ENCODE peak calls at places on chromosomes 16 and 17, in four cellular contexts. O is OCI-LY7, C is PC-3, K is SK-N-SH. A is an unnamed sample.

GRCh38 chr16:11121909-11122692 is 133.9 kb downstream of the SOCS1 start:
- DNase-seq in C (no peak), O (no peak), K (peak), A (no peak)

GRCh38 chr17:76261421-76262215 is 3.5 kb upstream of the UBALD2 start:
- DNase-seq in K (no peak), C (peak), O (peak), A (no peak)

GRCh38 chr16:796296-797119 is 4.0 kb downstream of the GNG13 start:
- DNase-seq in O (no peak), K (no peak), C (no peak), A (no peak)

GRCh38 chr17:3553419-3554401 is 3.9 kb downstream of the TRPV3 start:
- DNase-seq in C (no peak), O (no peak), K (no peak), A (no peak)

GRCh38 chr16:81181013-81181720 is 57.3 kb upstream of the BCO1 start:
- DNase-seq in C (peak), O (no peak), K (no peak), A (peak)

GRCh38 chr17:64499805-64500486 is 3.1 kb upstream of the POLG2 start:
- DNase-seq in C (peak), K (no peak), O (peak), A (no peak)

GRCh38 chr16:60720060-60720459 is 1316.2 kb downstream of the CDH8 start:
- DNase-seq in O (no peak), C (no peak), K (no peak), A (no peak)

GRCh38 chr16:56357765-56358322 is 67.5 kb downstream of the AMFR start:
- DNase-seq in K (peak), O (no peak), C (no peak), A (peak)

GRCh38 chr16:81913222-81913621 is 98.0 kb downstream of the SDR42E1 start:
- DNase-seq in K (no peak), C (no peak), O (no peak), A (no peak)

GRCh38 chr16:87661561-87661960 is 59.3 kb downstream of the JPH3 start:
- DNase-seq in C (peak), O (peak), K (no peak), A (peak)

GRCh38 chr17:81339502-81340296 is 44.6 kb upstream of the SLC38A10 start:
- DNase-seq in C (peak), O (no peak), K (no peak), A (peak)

GRCh38 chr16:76237471-76237870 is 39.7 kb upstream of the CNTNAP4 start:
- DNase-seq in C (no peak), O (no peak), K (no peak), A (no peak)

GRCh38 chr16:57589374-57589773 is 39.1 kb upstream of the ADGRG1 start:
- DNase-seq in O (no peak), C (no peak), K (no peak), A (no peak)
- H3K27ac ChIP-seq in O (no peak), C (no peak), K (no peak), A (no peak)

GRCh38 chr17:957856-958421 is 21.6 kb downstream of the NXN start:
- DNase-seq in O (no peak), K (no peak), C (no peak), A (no peak)
- TF ChIP-seq EZH2phosphoT487 in O (no peak), K (no peak), C (no peak), A (no peak)

DNA sequence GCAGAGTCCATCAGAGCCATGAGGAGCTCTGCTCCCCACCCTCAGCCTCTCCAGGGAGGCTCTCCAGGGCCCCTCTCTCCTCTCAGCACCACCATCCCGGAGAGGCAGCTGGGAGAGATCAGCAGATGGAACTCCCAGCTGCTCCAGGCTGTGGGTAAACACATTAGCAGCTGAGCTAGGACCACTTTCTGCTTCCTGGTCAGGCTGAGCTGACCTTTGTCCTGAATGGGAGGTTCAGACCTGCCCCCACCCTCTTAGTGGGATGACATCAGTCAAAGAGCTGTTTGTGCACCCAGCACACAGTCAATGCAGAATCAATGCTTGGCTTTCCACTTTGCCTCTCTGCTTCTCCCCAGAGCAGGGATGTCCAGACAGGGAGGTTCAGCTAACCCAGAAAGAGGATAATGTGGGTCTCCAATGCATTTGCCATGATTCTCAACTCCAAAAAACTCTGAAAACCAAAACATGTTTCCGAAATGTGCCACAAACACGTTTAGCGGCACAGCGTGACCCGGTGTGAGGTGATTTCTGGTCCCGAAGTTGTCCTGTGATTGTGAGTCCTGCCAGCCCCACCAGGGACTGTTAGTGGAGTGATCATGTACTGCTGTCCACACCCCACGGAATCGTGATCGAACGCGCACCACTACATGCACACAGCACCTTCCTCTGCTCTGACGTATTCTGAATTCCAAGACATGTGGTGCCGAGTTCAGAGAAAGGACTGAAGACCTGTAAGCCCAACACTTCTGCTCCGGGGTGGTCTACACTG is 6.7 kb downstream of the GPR142 start:
- DNase-seq in O (no peak), K (no peak), C (no peak), A (no peak)
- H2AFZ ChIP-seq in O (no peak), K (no peak), C (no peak), A (no peak)

DNA sequence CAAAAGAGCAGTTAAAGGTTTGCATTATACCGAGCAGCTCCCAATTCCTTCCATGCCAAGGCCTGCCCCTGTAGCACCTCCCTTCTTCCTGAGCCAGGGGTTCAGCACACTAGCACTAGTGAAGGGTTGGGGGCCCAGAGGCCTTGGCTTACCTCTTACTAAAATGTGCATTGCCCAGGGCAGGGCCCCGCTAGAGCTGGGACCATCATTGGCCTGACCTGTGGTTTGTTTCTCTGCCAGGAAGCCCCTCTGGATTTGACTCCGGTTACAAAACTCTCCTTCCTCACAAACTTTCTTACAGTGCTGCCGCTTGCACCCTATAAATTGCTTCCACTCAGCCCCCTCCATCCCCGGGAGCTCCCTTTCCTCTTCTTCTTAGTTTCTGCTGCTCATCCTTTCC is 33.8 kb downstream of the MPRIP start:
- DNase-seq in O (no peak), C (no peak), K (no peak), A (no peak)
- H3K27ac ChIP-seq in O (no peak), C (no peak), K (peak), A (no peak)